ENCODE peak calls at places on chromosomes 12 and 14, in four cellular contexts. E is right atrium auricular region, A is lower lobe of right lung, Q is psoas muscle. Y is an unnamed sample.

GRCh38 chr12:79174656-79175055 is 310.1 kb downstream of the SYT1 start:
- DNase-seq in E (no peak), A (no peak), Q (no peak), Y (no peak)

GRCh38 chr12:96112733-96113132 is 77.3 kb upstream of the LTA4H start:
- DNase-seq in E (no peak), A (no peak), Q (no peak), Y (no peak)

GRCh38 chr12:84408936-84409335 is 503.7 kb downstream of the SLC6A15 start:
- DNase-seq in E (no peak), A (no peak), Q (no peak), Y (no peak)

GRCh38 chr14:75970989-75971388 is 10.8 kb downstream of the TGFB3 start:
- DNase-seq in E (no peak), A (no peak), Q (no peak), Y (no peak)

GRCh38 chr14:22841769-22842168 is 5.4 kb downstream of the MMP14 start:
- DNase-seq in E (no peak), A (peak; percentile 15), Q (no peak), Y (no peak)

GRCh38 chr12:121893901-121894540 is 5.4 kb downstream of the PSMD9 start:
- DNase-seq in E (no peak), A (no peak), Q (no peak), Y (no peak)

GRCh38 chr14:103688906-103689902 is 26.0 kb downstream of the XRCC3 start:
- DNase-seq in E (no peak), A (peak; percentile 78), Q (no peak), Y (peak; percentile 85)

GRCh38 chr12:62604373-62604772 is 137.7 kb downstream of the MON2 start:
- DNase-seq in E (no peak), A (no peak), Q (no peak), Y (no peak)

GRCh38 chr14:81164167-81164774 is 56.5 kb downstream of the GTF2A1 start:
- DNase-seq in E (peak; percentile 62), A (no peak), Q (peak; percentile 13), Y (peak; percentile 62)

GRCh38 chr12:93302331-93303229 is 75.1 kb upstream of the NUDT4 start:
- DNase-seq in E (no peak), A (no peak), Q (peak; percentile 13), Y (no peak)

GRCh38 chr12:106954462-106955376 is 988 bp upstream of the TMEM263 start:
- DNase-seq in E (peak; percentile 59), A (peak; percentile 56), Q (peak; percentile 39), Y (peak; percentile 82)

GRCh38 chr14:66045572-66046021 is 440.6 kb upstream of the CCDC196 start:
- DNase-seq in E (no peak), A (no peak), Q (no peak), Y (peak; percentile 70)

GRCh38 chr12:15163577-15163976 is 57.6 kb downstream of the RERG start:
- DNase-seq in E (no peak), A (no peak), Q (no peak), Y (no peak)

GRCh38 chr12:15168279-15168678 is 52.9 kb downstream of the RERG start:
- DNase-seq in E (no peak), A (no peak), Q (no peak), Y (no peak)

GRCh38 chr12:15158114-15158513 is 63.1 kb downstream of the RERG start:
- DNase-seq in E (no peak), A (no peak), Q (no peak), Y (no peak)

GRCh38 chr12:15164997-15165659 is 56.1 kb downstream of the RERG start:
- DNase-seq in E (no peak), A (no peak), Q (peak; percentile 37), Y (no peak)

DNA sequence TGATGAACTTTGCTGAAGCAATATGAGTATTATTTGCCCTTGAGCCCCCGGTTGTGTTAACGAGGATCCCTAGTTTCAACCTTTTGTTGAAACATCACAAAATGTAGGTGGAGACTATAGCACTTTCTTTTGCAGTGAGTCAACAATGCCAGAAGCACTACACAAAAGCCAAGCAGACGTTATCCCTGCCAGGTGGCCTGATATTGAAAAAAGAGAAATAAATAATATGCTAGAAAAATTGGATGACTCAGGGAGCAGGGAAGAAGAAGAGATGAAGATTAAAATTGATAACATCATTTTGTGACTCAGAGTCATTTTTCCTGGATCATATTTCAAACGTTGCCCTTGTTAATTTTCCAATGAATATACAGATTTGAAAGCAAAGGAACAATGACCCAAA is 58.2 kb downstream of the RERG start:
- DNase-seq in E (no peak), A (no peak), Q (no peak), Y (no peak)
- H3K27ac ChIP-seq in E (peak overlapping the region; percentile 67), A (peak overlapping the region; percentile 76), Q (no peak overlapping the region), Y (no peak overlapping the region)

DNA sequence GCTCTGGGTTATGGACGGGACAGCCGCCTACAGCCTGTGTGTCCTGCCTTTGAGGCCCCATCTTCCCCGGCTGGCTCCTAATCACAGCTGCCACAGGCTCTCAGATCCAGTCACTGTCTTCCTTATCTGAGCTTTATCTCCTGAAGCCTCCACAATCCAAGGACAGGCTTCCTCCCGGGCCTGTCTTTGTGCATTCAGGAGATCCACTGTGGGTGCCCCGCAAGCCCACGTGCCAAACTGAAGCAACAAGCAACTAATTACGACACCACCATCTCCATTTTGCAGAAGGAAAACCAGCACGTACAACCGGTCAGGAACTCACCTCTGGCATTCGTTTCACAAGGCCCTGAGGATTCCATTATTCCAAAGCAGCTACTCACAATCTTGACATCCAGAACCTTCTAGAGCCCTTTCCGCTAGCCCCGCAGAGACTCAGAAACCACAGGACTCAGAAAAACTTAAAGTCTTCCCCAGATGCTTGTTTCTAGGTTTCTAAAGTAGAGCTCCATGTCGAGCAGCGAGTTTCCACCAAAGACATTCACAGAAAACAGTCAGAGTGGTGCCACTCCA is 14.0 kb downstream of the SYNE3 start:
- DNase-seq in E (no peak), A (no peak), Q (no peak), Y (no peak)
- H3K4me1 ChIP-seq in E (peaks cover 85% of the 10 kb centered on the region), A (peaks cover 43% of the 10 kb centered on the region), Q (peaks cover 39% of the 10 kb centered on the region), Y (peaks cover 21% of the 10 kb centered on the region)

GRCh38 chr14:60710506-60710905 is 13.6 kb downstream of the SIX4 start:
- DNase-seq in E (no peak), A (no peak), Q (no peak), Y (no peak)
- H3K27ac ChIP-seq in E (no peak overlapping the region), A (no peak overlapping the region), Q (no peak overlapping the region), Y (no peak overlapping the region)

GRCh38 chr12:11795192-11795909 is 145.9 kb downstream of the ETV6 start:
- DNase-seq in E (no peak), A (no peak), Q (no peak), Y (no peak)
- H3K4me1 ChIP-seq in E (peaks cover 52% of the 10 kb centered on the region), A (peaks cover 58% of the 10 kb centered on the region), Q (peaks cover 60% of the 10 kb centered on the region), Y (peaks cover 12% of the 10 kb centered on the region)

DNA sequence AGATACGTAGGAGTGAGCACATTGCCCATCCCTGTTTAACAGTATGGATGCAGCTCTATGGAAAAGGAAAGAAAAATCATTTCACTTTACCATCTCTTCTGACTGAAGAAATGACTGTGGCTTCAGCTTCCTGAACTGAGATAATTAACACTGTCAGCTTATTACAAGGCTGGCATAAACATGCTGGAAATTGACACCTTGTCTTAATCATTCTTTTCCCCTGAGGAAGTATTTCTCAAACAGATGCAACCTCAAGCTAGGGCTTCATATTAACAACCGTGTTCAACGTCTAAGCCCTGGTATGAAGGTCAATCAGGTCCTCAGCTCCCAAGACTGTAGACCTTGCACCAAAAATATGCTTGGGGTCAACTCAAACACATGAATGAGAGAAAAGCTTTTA is 25.0 kb downstream of the RERG start:
- DNase-seq in E (no peak), A (no peak), Q (no peak), Y (no peak)
- H3K27ac ChIP-seq in E (no peak overlapping the region), A (no peak overlapping the region), Q (no peak overlapping the region), Y (no peak overlapping the region)

DNA sequence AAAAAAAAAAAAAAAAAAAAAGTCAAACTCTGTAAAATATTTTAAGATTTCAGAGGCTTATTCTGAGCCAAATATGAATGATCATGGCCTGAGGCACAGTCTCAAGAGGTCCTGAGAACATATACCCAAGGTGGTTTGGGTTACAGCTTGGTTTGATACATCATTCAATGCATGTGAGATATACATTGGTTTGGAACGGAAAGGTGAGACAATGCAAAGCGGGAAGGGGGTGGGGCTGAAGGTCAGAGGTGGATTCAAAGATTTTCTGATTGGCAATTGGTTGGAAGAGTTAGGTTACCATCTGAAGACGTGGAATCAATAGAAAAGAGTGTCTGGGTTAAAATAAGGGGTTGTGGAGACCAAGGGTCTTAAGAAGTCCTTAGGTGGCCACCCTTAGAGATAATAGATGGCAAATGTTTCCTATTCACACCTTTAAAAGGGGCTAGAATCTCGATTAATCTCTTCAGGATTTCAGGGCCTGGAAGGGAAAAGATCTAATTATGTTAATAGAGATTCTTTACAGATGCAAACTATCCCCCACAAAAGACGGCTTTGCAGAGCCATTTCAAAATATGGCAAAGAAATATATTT is 173.9 kb upstream of the CNOT2 start:
- DNase-seq in E (no peak), A (no peak), Q (no peak), Y (no peak)
- H3K4me1 ChIP-seq in E (no peaks in the 10 kb centered on the region), A (no peaks in the 10 kb centered on the region), Q (no peaks in the 10 kb centered on the region), Y (peaks cover 2% of the 10 kb centered on the region)

GRCh38 chr14:74599201-74599809 is 12.7 kb downstream of the LTBP2 start:
- DNase-seq in E (no peak), A (no peak), Q (no peak), Y (peak; percentile 81)
- H3K27ac ChIP-seq in E (peak overlapping the region; percentile 81), A (peak overlapping the region; percentile 53), Q (peak overlapping the region; percentile 5), Y (peak overlapping the region; percentile 80)

GRCh38 chr12:45974883-45975282 is 15.5 kb downstream of the SCAF11 start:
- DNase-seq in E (no peak), A (no peak), Q (no peak), Y (no peak)
- H3K4me1 ChIP-seq in E (peaks cover 72% of the 10 kb centered on the region), A (peaks cover 69% of the 10 kb centered on the region), Q (peaks cover 81% of the 10 kb centered on the region), Y (peaks cover 7% of the 10 kb centered on the region)

GRCh38 chr12:74539765-74540526 is 2.3 kb downstream of the ATXN7L3B start:
- DNase-seq in E (no peak), A (no peak), Q (no peak), Y (no peak)
- H3K27ac ChIP-seq in E (peak overlapping the region; percentile 91), A (no peak overlapping the region), Q (peak overlapping the region; percentile 95), Y (no peak overlapping the region)

Y was measured in right cardiac atrium.